ENCODE peak calls at places on chromosome 14, in eight cellular contexts. J, D, G, M, H, V, K and W are unnamed samples.

GRCh38 chr14:70670992-70671651 is 29.4 kb downstream of the TTC9 start:
- DNase-seq in J (no peak), D (no peak), G (no peak), M (no peak), H (no peak), V (peak; percentile 27), K (no peak), W (no peak)

GRCh38 chr14:52998376-52999010 is 47.6 kb upstream of the FERMT2 start:
- DNase-seq in J (no peak), D (no peak), G (no peak), M (no peak), H (no peak), V (peak; percentile 83), K (peak; percentile 72), W (no peak)

GRCh38 chr14:92735344-92735743 is 13.1 kb downstream of the LGMN start:
- DNase-seq in J (no peak), D (no peak), G (no peak), M (no peak), H (no peak), V (no peak), K (no peak), W (no peak)

GRCh38 chr14:51097287-51097686 is 2.4 kb upstream of the TRIM9 start:
- DNase-seq in J (no peak), D (no peak), G (no peak), M (no peak), H (no peak), V (no peak), K (no peak), W (no peak)

GRCh38 chr14:103087343-103087835 is 3.4 kb downstream of the LBHD2 start:
- DNase-seq in J (no peak), D (no peak), G (no peak), M (no peak), H (no peak), V (no peak), K (no peak), W (no peak)

GRCh38 chr14:74275265-74275841 is 27.4 kb downstream of the ABCD4 start:
- DNase-seq in J (peak; percentile 22), D (no peak), G (no peak), M (no peak), H (no peak), V (peak; percentile 94), K (peak; percentile 66), W (no peak)

GRCh38 chr14:77212933-77213656 is 31.5 kb downstream of the TMEM63C start:
- DNase-seq in J (no peak), D (no peak), G (no peak), M (no peak), H (no peak), V (no peak), K (peak; percentile 4), W (no peak)

GRCh38 chr14:68027276-68027675 is 207.7 kb downstream of the RAD51B start:
- DNase-seq in J (no peak), D (no peak), G (no peak), M (no peak), H (no peak), V (no peak), K (no peak), W (no peak)

GRCh38 chr14:60974070-60974469 is 6.8 kb downstream of the TRMT5 start:
- DNase-seq in J (no peak), D (no peak), G (no peak), M (no peak), H (no peak), V (no peak), K (no peak), W (no peak)

GRCh38 chr14:99026471-99026870 is 245.5 kb downstream of the BCL11B start:
- DNase-seq in J (no peak), D (no peak), G (no peak), M (no peak), H (no peak), V (no peak), K (no peak), W (no peak)

GRCh38 chr14:73811164-73811503 is 40.5 kb upstream of the PTGR2 start:
- DNase-seq in J (no peak), D (no peak), G (no peak), M (no peak), H (no peak), V (no peak), K (no peak), W (no peak)